ENCODE peak calls at places on chromosomes 7 and 10, in four cellular contexts. One of them, this sample, is unnamed.

GRCh38 chr10:97771055-97771811 is 566 bp downstream of the SFRP5 start:
- DNase-seq in mammary epithelial cell: peak
- DNase-seq in transverse colon: no peak
- DNase-seq in sigmoid colon: no peak
- DNase-seq in this sample: no peak

GRCh38 chr7:90648834-90649233 is 52.7 kb downstream of the CDK14 start:
- DNase-seq in transverse colon: no peak
- DNase-seq in mammary epithelial cell: no peak
- DNase-seq in sigmoid colon: no peak
- DNase-seq in this sample: no peak

GRCh38 chr10:25766687-25767221 is 167.3 kb upstream of the MYO3A start:
- DNase-seq in transverse colon: no peak
- DNase-seq in mammary epithelial cell: no peak
- DNase-seq in sigmoid colon: no peak
- DNase-seq in this sample: no peak

GRCh38 chr7:93399642-93400041 is 167.5 kb downstream of the VPS50 start:
- DNase-seq in transverse colon: no peak
- DNase-seq in sigmoid colon: no peak
- DNase-seq in mammary epithelial cell: no peak
- DNase-seq in this sample: no peak

GRCh38 chr10:127977368-127978009 is 70.6 kb downstream of the PTPRE start:
- DNase-seq in transverse colon: peak
- DNase-seq in sigmoid colon: peak
- DNase-seq in mammary epithelial cell: peak
- DNase-seq in this sample: peak

GRCh38 chr10:128481152-128481551 is 354.9 kb upstream of the MKI67 start:
- DNase-seq in transverse colon: no peak
- DNase-seq in sigmoid colon: no peak
- DNase-seq in mammary epithelial cell: no peak
- DNase-seq in this sample: no peak

GRCh38 chr7:116574025-116574822 is 49.4 kb downstream of the CAV1 start:
- DNase-seq in sigmoid colon: no peak
- DNase-seq in transverse colon: no peak
- DNase-seq in mammary epithelial cell: no peak
- DNase-seq in this sample: no peak

GRCh38 chr10:19638173-19638872 is 177.9 kb upstream of the PLXDC2 start:
- DNase-seq in transverse colon: no peak
- DNase-seq in mammary epithelial cell: peak
- DNase-seq in sigmoid colon: no peak
- DNase-seq in this sample: no peak

GRCh38 chr7:141484907-141485306 is 66.3 kb upstream of the AGK start:
- DNase-seq in transverse colon: no peak
- DNase-seq in mammary epithelial cell: no peak
- DNase-seq in sigmoid colon: no peak
- DNase-seq in this sample: no peak

GRCh38 chr10:61781969-61782403 is 119.3 kb downstream of the CABCOCO1 start:
- DNase-seq in transverse colon: no peak
- DNase-seq in sigmoid colon: no peak
- DNase-seq in mammary epithelial cell: peak
- DNase-seq in this sample: no peak

GRCh38 chr10:87642988-87643387 is 16.7 kb upstream of the PAPSS2 start:
- DNase-seq in sigmoid colon: no peak
- DNase-seq in transverse colon: no peak
- DNase-seq in mammary epithelial cell: peak
- DNase-seq in this sample: no peak

GRCh38 chr10:127441350-127442219 is 107.5 kb upstream of the NPS start:
- DNase-seq in sigmoid colon: peak
- DNase-seq in mammary epithelial cell: no peak
- DNase-seq in transverse colon: peak
- DNase-seq in this sample: no peak

GRCh38 chr7:21828846-21829245 is 116.9 kb downstream of the CDCA7L start:
- DNase-seq in transverse colon: no peak
- DNase-seq in mammary epithelial cell: no peak
- DNase-seq in sigmoid colon: no peak
- DNase-seq in this sample: no peak

GRCh38 chr7:157954901-157955300 is 618.1 kb downstream of the DNAJB6 start:
- DNase-seq in transverse colon: no peak
- DNase-seq in mammary epithelial cell: no peak
- DNase-seq in sigmoid colon: no peak
- DNase-seq in this sample: no peak

GRCh38 chr10:59176241-59177030 is at the start of gene PHYHIPL:
- DNase-seq in transverse colon: no peak
- DNase-seq in sigmoid colon: peak
- DNase-seq in mammary epithelial cell: peak
- DNase-seq in this sample: no peak

GRCh38 chr10:77159538-77160110 is 478.0 kb downstream of the KCNMA1 start:
- DNase-seq in sigmoid colon: no peak
- DNase-seq in mammary epithelial cell: peak
- DNase-seq in transverse colon: no peak
- DNase-seq in this sample: no peak

GRCh38 chr7:94449151-94449725 is 54.5 kb downstream of the COL1A2 start:
- DNase-seq in transverse colon: no peak
- DNase-seq in sigmoid colon: no peak
- DNase-seq in mammary epithelial cell: peak
- DNase-seq in this sample: no peak

GRCh38 chr10:131216681-131217230 is 94.8 kb downstream of the TCERG1L start:
- DNase-seq in mammary epithelial cell: no peak
- DNase-seq in sigmoid colon: no peak
- DNase-seq in transverse colon: no peak
- DNase-seq in this sample: no peak

GRCh38 chr10:15172306-15172840 is 3.9 kb upstream of the NMT2 start:
- DNase-seq in sigmoid colon: no peak
- DNase-seq in mammary epithelial cell: peak
- DNase-seq in transverse colon: no peak
- DNase-seq in this sample: no peak

GRCh38 chr7:22429386-22429785 is 70.6 kb downstream of the STEAP1B start:
- DNase-seq in mammary epithelial cell: peak
- DNase-seq in sigmoid colon: no peak
- DNase-seq in transverse colon: no peak
- DNase-seq in this sample: no peak

GRCh38 chr7:154679689-154680088 is 323.2 kb downstream of the PAXIP1 start:
- DNase-seq in sigmoid colon: no peak
- DNase-seq in transverse colon: no peak
- DNase-seq in mammary epithelial cell: no peak
- DNase-seq in this sample: no peak

GRCh38 chr10:105872665-105873064 is 1231.6 kb downstream of the SORCS3 start:
- DNase-seq in transverse colon: no peak
- DNase-seq in mammary epithelial cell: no peak
- DNase-seq in sigmoid colon: no peak
- DNase-seq in this sample: no peak

GRCh38 chr7:27347261-27347610 is 104.6 kb downstream of the EVX1 start:
- DNase-seq in transverse colon: no peak
- DNase-seq in sigmoid colon: no peak
- DNase-seq in mammary epithelial cell: no peak
- DNase-seq in this sample: no peak
- H3K27ac ChIP-seq in transverse colon: peak
- H3K27ac ChIP-seq in sigmoid colon: no peak
- H3K27ac ChIP-seq in mammary epithelial cell: no peak
- H3K27ac ChIP-seq in this sample: no peak

GRCh38 chr10:133012573-133013359 is 70.4 kb upstream of the CFAP46 start:
- DNase-seq in mammary epithelial cell: no peak
- DNase-seq in sigmoid colon: no peak
- DNase-seq in transverse colon: peak
- DNase-seq in this sample: no peak
- H3K27ac ChIP-seq in mammary epithelial cell: no peak
- H3K27ac ChIP-seq in sigmoid colon: no peak
- H3K27ac ChIP-seq in transverse colon: no peak
- H3K27ac ChIP-seq in this sample: no peak

DNA sequence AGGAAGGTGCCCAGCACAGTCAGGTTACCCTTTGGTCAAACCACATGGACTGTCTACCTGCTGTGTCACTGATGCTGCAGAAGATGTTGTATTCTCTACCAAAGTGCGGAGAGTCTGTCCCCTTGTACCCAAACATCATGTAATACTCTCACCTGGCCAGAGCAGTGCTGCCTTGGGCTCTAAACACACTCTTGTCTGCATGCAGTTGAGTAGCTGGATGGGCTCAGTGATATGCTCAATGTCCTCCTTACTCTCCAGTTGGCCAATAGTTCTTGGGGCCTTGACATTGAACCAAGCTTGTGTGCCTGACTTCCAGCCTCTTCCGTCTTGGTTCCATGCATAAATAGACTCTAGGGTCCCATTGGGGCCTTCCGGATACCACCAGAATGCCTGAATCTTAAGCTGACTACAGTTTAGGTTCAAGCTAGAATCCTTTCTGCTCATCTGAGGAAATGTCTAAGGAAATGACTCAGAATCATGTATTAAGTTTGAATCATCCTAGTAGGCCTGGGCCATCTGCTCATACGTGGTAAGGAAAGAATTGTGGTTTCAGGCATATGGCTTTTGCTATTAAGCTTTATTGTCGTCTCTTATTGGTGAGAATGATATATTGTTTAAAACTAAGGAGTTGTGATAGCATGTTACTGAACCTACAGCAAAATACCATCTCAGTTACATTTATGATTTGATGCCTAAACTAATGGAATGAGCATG is 118.0 kb downstream of the OTUD1 start:
- DNase-seq in sigmoid colon: no peak
- DNase-seq in mammary epithelial cell: peak
- DNase-seq in transverse colon: no peak
- DNase-seq in this sample: no peak
- H3K27ac ChIP-seq in sigmoid colon: no peak
- H3K27ac ChIP-seq in mammary epithelial cell: no peak
- H3K27ac ChIP-seq in transverse colon: no peak
- H3K27ac ChIP-seq in this sample: no peak

DNA sequence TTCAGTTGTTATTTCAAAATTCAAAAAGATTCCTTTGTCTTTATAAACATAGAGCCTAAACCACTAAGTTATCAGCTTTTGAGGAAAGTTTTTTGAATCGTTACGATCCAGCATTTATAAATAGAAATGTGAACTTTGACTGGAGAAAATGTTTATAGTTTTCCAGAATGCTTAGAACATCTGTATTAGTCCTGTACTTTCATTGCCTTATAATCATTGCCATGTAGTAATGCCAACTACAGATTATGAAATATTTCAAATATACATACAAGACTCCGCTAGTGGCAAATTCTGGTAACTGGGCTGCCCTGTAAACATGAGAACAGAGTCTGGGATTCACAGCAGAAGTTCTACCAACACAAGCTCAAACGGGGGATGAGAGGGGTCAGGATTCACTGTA is 191.3 kb upstream of the PRKCQ start:
- DNase-seq in mammary epithelial cell: no peak
- DNase-seq in transverse colon: no peak
- DNase-seq in sigmoid colon: no peak
- DNase-seq in this sample: no peak
- H3K27ac ChIP-seq in mammary epithelial cell: no peak
- H3K27ac ChIP-seq in transverse colon: no peak
- H3K27ac ChIP-seq in sigmoid colon: no peak
- H3K27ac ChIP-seq in this sample: no peak

GRCh38 chr7:73397521-73397934 is 36.0 kb upstream of the FZD9 start:
- DNase-seq in sigmoid colon: no peak
- DNase-seq in transverse colon: no peak
- DNase-seq in mammary epithelial cell: no peak
- DNase-seq in this sample: no peak
- H3K27ac ChIP-seq in sigmoid colon: no peak
- H3K27ac ChIP-seq in transverse colon: no peak
- H3K27ac ChIP-seq in mammary epithelial cell: no peak
- H3K27ac ChIP-seq in this sample: no peak

GRCh38 chr10:3226960-3227724 is 54.6 kb upstream of the PITRM1 start:
- DNase-seq in sigmoid colon: no peak
- DNase-seq in transverse colon: no peak
- DNase-seq in mammary epithelial cell: peak
- DNase-seq in this sample: no peak
- H3K27ac ChIP-seq in sigmoid colon: peak
- H3K27ac ChIP-seq in transverse colon: no peak
- H3K27ac ChIP-seq in mammary epithelial cell: peak
- H3K27ac ChIP-seq in this sample: no peak

DNA sequence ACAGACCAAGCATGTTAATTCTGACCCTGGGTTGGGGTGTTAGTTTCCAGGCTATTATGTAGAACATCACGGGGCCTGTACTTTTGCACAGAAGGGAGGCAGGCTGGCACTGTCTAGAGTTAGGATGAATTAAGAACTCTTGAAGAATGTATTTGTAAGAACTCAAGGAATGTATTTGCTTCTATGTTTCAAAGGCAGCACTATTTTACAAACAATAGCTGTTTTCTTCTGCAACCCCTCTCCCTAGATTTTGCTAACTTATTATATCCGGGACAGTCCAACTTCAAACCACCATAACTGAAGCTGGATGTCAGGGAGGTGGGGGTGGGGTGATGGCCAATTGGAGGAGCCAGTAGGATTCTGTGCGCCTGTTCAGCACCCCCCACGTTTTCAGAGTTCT is 62.1 kb upstream of the TRIM8 start:
- DNase-seq in transverse colon: no peak
- DNase-seq in mammary epithelial cell: no peak
- DNase-seq in sigmoid colon: no peak
- DNase-seq in this sample: no peak
- H3K27ac ChIP-seq in transverse colon: no peak
- H3K27ac ChIP-seq in mammary epithelial cell: no peak
- H3K27ac ChIP-seq in sigmoid colon: no peak
- H3K27ac ChIP-seq in this sample: peak

GRCh38 chr10:69506487-69506833 is 55.2 kb downstream of the TSPAN15 start:
- DNase-seq in transverse colon: no peak
- DNase-seq in mammary epithelial cell: no peak
- DNase-seq in sigmoid colon: no peak
- DNase-seq in this sample: no peak
- H3K27ac ChIP-seq in transverse colon: peak
- H3K27ac ChIP-seq in mammary epithelial cell: no peak
- H3K27ac ChIP-seq in sigmoid colon: peak
- H3K27ac ChIP-seq in this sample: peak

This sample was measured in substantia nigra.